ENCODE peak calls at places on chromosomes 11 and 22, in four cellular contexts. One of them, this sample, is unnamed.

GRCh38 chr11:19694796-19695345 is 17.8 kb upstream of the NAV2 start:
- DNase-seq in fibroblast of lung: no peak
- DNase-seq in substantia nigra: no peak
- DNase-seq in lower lobe of right lung: no peak
- DNase-seq in this sample: no peak

GRCh38 chr11:71563401-71563800 is 2.0 kb upstream of the KRTAP5-10 start:
- DNase-seq in fibroblast of lung: peak; percentile 29
- DNase-seq in substantia nigra: no peak
- DNase-seq in lower lobe of right lung: no peak
- DNase-seq in this sample: peak; percentile 67

GRCh38 chr22:25903294-25903693 is 161.3 kb downstream of the MYO18B start:
- DNase-seq in fibroblast of lung: no peak
- DNase-seq in substantia nigra: no peak
- DNase-seq in lower lobe of right lung: no peak
- DNase-seq in this sample: no peak

GRCh38 chr22:33917744-33918406 is 2.4 kb downstream of the LARGE1 start:
- DNase-seq in fibroblast of lung: peak; percentile 53
- DNase-seq in substantia nigra: no peak
- DNase-seq in lower lobe of right lung: no peak
- DNase-seq in this sample: no peak

GRCh38 chr22:23385301-23386244 is 194.5 kb downstream of the IGLL1 start:
- DNase-seq in fibroblast of lung: peak; percentile 75
- DNase-seq in substantia nigra: peak; percentile 51
- DNase-seq in lower lobe of right lung: peak; percentile 84
- DNase-seq in this sample: peak; percentile 50

GRCh38 chr11:57979532-57980079 is 44.1 kb upstream of the OR9Q1 start:
- DNase-seq in fibroblast of lung: no peak
- DNase-seq in substantia nigra: no peak
- DNase-seq in lower lobe of right lung: no peak
- DNase-seq in this sample: no peak

GRCh38 chr11:4190519-4190918 is 95.9 kb downstream of the RRM1 start:
- DNase-seq in fibroblast of lung: no peak
- DNase-seq in substantia nigra: no peak
- DNase-seq in lower lobe of right lung: no peak
- DNase-seq in this sample: no peak

GRCh38 chr11:6096417-6096816 is 11.1 kb upstream of the OR56B4 start:
- DNase-seq in fibroblast of lung: no peak
- DNase-seq in substantia nigra: no peak
- DNase-seq in lower lobe of right lung: no peak
- DNase-seq in this sample: no peak

This sample was measured in SW480.